ENCODE peak calls at places on chromosomes 4 and X, in five cellular contexts. D, K, F, A and W are unnamed samples.

GRCh38 chr4:4358093-4358840 is 28.6 kb upstream of the NSG1 start:
- DNase-seq in D (no peak), K (no peak), F (no peak), A (no peak), W (no peak)

GRCh38 chr4:56149601-56150000 is 200.9 kb downstream of the CEP135 start:
- DNase-seq in D (no peak), K (no peak), F (no peak), A (no peak), W (no peak)

GRCh38 chrX:65522739-65523372 is 11.7 kb downstream of the LAS1L start:
- DNase-seq in D (no peak), K (no peak), F (no peak), A (no peak), W (no peak)

GRCh38 chrX:114071412-114071811 is 512.5 kb upstream of the HTR2C start:
- DNase-seq in D (no peak), K (no peak), F (no peak), A (no peak), W (no peak)

GRCh38 chr4:37892641-37893040 is 1.8 kb downstream of the TBC1D1 start:
- DNase-seq in D (peak), K (no peak), F (peak), A (no peak), W (no peak)

GRCh38 chr4:187666634-187667033 is 328.9 kb upstream of the ZFP42 start:
- DNase-seq in D (no peak), K (no peak), F (no peak), A (no peak), W (no peak)

GRCh38 chr4:153916273-153916755 is 127.4 kb upstream of the SFRP2 start:
- DNase-seq in D (no peak), K (no peak), F (no peak), A (no peak), W (no peak)

GRCh38 chrX:95885074-95885473 is 799.6 kb upstream of the DIAPH2 start:
- DNase-seq in D (no peak), K (no peak), F (no peak), A (no peak), W (no peak)

GRCh38 chr4:122826596-122827257 is at the start of gene FGF2:
- DNase-seq in D (peak), K (peak), F (peak), A (no peak), W (no peak)

GRCh38 chr4:165326831-165327210 is 648 bp upstream of the MSMO1 start:
- DNase-seq in D (no peak), K (no peak), F (peak), A (peak), W (no peak)

GRCh38 chr4:113450681-113451080 is 310.9 kb downstream of the CAMK2D start:
- DNase-seq in D (no peak), K (no peak), F (no peak), A (no peak), W (no peak)

GRCh38 chr4:82517043-82517442 is 44.7 kb downstream of the TMEM150C start:
- DNase-seq in D (no peak), K (no peak), F (no peak), A (no peak), W (no peak)

GRCh38 chrX:13875572-13875971 is 58.7 kb upstream of the GPM6B start:
- DNase-seq in D (no peak), K (no peak), F (no peak), A (no peak), W (no peak)

GRCh38 chrX:107935200-107935599 is 47.0 kb downstream of the TEX13B start:
- DNase-seq in D (no peak), K (no peak), F (no peak), A (no peak), W (peak)

GRCh38 chr4:80210549-80210948 is 13.2 kb downstream of the PRDM8 start:
- DNase-seq in D (no peak), K (no peak), F (no peak), A (no peak), W (no peak)

GRCh38 chr4:84091266-84091665 is 407.8 kb downstream of the NKX6-1 start:
- DNase-seq in D (no peak), K (no peak), F (no peak), A (no peak), W (no peak)

GRCh38 chr4:15314974-15315373 is 112.9 kb upstream of the C1QTNF7 start:
- DNase-seq in D (no peak), K (no peak), F (no peak), A (no peak), W (no peak)

GRCh38 chrX:77617206-77617605 is 168.8 kb downstream of the ATRX start:
- DNase-seq in D (no peak), K (no peak), F (no peak), A (no peak), W (no peak)

GRCh38 chrX:28205126-28205525 is 223.9 kb upstream of the DCAF8L1 start:
- DNase-seq in D (no peak), K (no peak), F (no peak), A (no peak), W (no peak)

GRCh38 chr4:10521386-10521785 is 64.2 kb upstream of the ZNF518B start:
- DNase-seq in D (no peak), K (no peak), F (no peak), A (no peak), W (no peak)

GRCh38 chrX:134761788-134762187 is 103.5 kb upstream of the PLAC1 start:
- DNase-seq in D (no peak), K (no peak), F (no peak), A (peak), W (no peak)

GRCh38 chrX:30023451-30023850 is 191.9 kb upstream of the MAGEB2 start:
- DNase-seq in D (no peak), K (no peak), F (no peak), A (no peak), W (no peak)

GRCh38 chr4:164997941-164998340 is 20.5 kb upstream of the TRIM61 start:
- DNase-seq in D (no peak), K (no peak), F (no peak), A (no peak), W (no peak)

GRCh38 chr4:112253382-112254000 is 21.9 kb downstream of the AP1AR start:
- DNase-seq in D (no peak), K (no peak), F (no peak), A (no peak), W (no peak)

GRCh38 chrX:136214551-136214950 is 36.6 kb downstream of the MAP7D3 start:
- DNase-seq in D (no peak), K (no peak), F (no peak), A (peak), W (peak)

GRCh38 chr4:26010266-26010665 is 96.2 kb downstream of the SMIM20 start:
- DNase-seq in D (no peak), K (no peak), F (no peak), A (no peak), W (no peak)

GRCh38 chr4:87973283-87974169 is 2.0 kb upstream of the SPP1 start:
- DNase-seq in D (no peak), K (no peak), F (no peak), A (peak), W (no peak)

GRCh38 chr4:28469387-28469786 is 1608.7 kb downstream of the STIM2 start:
- DNase-seq in D (no peak), K (no peak), F (no peak), A (no peak), W (no peak)

GRCh38 chr4:101850698-101851097 is 60.2 kb downstream of the BANK1 start:
- DNase-seq in D (no peak), K (no peak), F (no peak), A (no peak), W (no peak)

GRCh38 chr4:61298178-61298740 is 98.1 kb downstream of the ADGRL3 start:
- DNase-seq in D (no peak), K (no peak), F (no peak), A (no peak), W (no peak)

GRCh38 chr4:110091426-110091825 is 107.0 kb downstream of the ELOVL6 start:
- DNase-seq in D (no peak), K (no peak), F (no peak), A (no peak), W (no peak)

GRCh38 chrX:14884714-14885113 is 11.5 kb downstream of the MOSPD2 start:
- DNase-seq in D (no peak), K (no peak), F (no peak), A (no peak), W (no peak)

GRCh38 chr4:88610771-88611170 is 18.5 kb downstream of the HERC3 start:
- DNase-seq in D (no peak), K (no peak), F (no peak), A (no peak), W (no peak)

GRCh38 chr4:155608231-155608885 is 58.3 kb upstream of the GUCY1A1 start:
- DNase-seq in D (no peak), K (no peak), F (no peak), A (no peak), W (no peak)
- TF ChIP-seq POLR2A in D (no peak), K (no peak), F (no peak), A (no peak), W (no peak)

GRCh38 chrX:71068052-71068918 is at the start of gene SNX12:
- DNase-seq in D (peak), K (peak), F (peak), A (peak), W (peak)
- TF ChIP-seq POLR2A in D (peak), K (no peak), F (peak), A (no peak), W (peak)

DNA sequence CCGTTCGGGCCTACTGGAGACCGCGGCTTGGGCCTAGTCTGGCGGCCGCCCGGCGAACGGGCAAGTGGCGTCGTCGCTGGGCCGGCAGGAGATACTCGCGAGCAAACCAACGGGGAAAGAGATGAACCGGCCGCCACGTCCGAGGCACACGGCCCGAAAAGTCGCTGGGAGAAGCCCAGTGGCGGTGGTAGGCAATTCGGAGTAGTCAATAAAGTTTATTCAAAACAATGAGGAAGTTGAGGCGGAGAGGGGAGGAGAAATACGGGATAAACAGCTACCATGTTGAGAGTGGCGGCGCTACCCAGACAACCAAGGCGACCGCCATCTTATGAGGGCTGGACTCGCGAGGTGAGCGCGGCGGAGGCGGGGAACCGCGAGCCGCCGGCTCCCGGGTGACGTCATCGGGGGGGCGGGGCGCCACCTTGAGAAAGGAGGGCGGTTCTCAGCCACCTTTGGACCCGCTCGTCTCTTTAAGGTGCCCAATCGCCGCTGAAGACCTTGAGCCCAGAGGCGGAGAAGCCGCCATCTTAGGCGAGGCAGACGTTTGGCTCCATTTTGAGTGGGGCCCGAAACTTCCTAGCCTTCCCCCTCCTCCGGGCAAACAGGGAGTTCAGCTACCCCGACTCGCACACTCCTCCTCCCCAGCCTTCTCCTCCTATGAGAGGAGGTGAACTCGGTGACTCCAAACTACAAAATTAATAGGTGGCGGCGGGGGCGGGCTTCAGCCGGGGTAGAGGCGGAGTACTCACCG is at the start of gene PHF8:
- DNase-seq in D (peak), K (peak), F (peak), A (peak), W (peak)
- TF ChIP-seq POLR2A in D (no peak), K (no peak), F (peak), A (peak), W (no peak)

GRCh38 chrX:70289168-70289792 is 447 bp downstream of the PDZD11 start:
- DNase-seq in D (no peak), K (no peak), F (no peak), A (no peak), W (no peak)

GRCh38 chrX:70293621-70294020 is 3.7 kb downstream of the KIF4A start:
- DNase-seq in D (no peak), K (no peak), F (no peak), A (no peak), W (no peak)

GRCh38 chrX:70292788-70293187 is 2.9 kb downstream of the KIF4A start:
- DNase-seq in D (no peak), K (no peak), F (no peak), A (peak), W (no peak)

DNA sequence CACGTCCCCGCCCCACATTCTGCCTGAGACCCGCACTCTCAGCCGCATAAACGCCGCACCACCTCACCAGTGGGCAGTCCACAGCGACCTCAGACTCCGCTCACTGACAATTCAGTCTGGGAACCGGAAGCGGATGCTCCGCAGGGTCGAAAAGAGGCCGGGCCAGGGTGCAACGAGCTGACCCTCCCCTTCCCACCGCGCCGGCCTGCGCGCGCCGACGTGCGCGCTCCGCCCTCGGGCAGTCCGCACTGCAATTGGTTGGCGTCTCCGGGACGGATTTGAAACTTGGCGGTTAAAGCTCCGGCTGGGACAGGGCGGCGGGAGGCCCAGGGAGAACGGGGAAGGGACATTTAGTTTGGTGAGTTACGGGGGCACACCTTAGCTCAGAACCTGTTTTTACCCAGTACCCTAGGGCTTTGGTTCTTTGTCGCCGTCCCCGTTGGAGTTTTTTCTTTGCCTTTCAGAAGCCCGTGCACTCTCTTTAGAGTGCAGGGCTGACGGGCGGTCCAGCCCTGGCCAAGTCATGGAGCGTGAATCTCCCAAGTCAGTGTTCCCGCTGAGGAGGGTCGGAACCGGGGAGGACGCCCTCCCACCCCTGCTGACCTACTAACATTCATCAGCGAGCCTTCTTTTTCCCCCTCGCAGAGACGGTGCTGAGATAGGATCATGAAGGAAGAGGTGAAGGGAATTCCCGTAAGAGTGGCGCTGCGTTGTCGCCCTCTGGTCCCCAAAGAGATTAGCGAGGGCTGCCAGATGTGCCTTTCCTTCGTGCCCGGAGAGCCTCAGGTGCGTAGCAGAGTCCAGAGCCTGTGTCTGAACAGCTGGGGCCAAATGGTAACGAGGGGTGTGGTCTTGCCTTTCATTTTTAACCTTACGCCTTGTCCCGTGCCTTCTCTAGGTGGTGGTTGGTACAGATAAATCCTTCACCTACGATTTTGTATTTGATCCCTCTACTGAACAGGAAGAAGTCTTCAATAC is at the start of the genes KIF4A and PDZD11:
- DNase-seq in D (peak), K (peak), F (peak), A (peak), W (peak)
- TF ChIP-seq POLR2A in D (peak), K (no peak), F (no peak), A (peak), W (peak)

GRCh38 chr4:8403173-8403753 is 37.3 kb downstream of the ACOX3 start:
- DNase-seq in D (peak), K (peak), F (peak), A (peak), W (peak)
- TF ChIP-seq POLR2A in D (no peak), K (no peak), F (no peak), A (no peak), W (no peak)

GRCh38 chr4:27055226-27055760 is 194.7 kb downstream of the STIM2 start:
- DNase-seq in D (no peak), K (no peak), F (no peak), A (no peak), W (no peak)
- TF ChIP-seq POLR2A in D (no peak), K (no peak), F (no peak), A (no peak), W (no peak)

GRCh38 chrX:84240848-84241565 is 53.0 kb upstream of the RPS6KA6 start:
- DNase-seq in D (no peak), K (no peak), F (no peak), A (no peak), W (no peak)
- TF ChIP-seq POLR2A in D (no peak), K (no peak), F (no peak), A (no peak), W (no peak)